ENCODE peak calls at places on chromosomes 3 and 15, in seven cellular contexts. One of them, this sample, is unnamed.

GRCh38 chr3:21297304-21297703 is 453.7 kb downstream of the ZNF385D start:
- DNase-seq in A549: no peak
- DNase-seq in lower lobe of right lung: no peak
- DNase-seq in NB4: no peak
- DNase-seq in K562: no peak
- DNase-seq in breast epithelium: no peak
- DNase-seq in ovary: no peak
- DNase-seq in this sample: no peak

GRCh38 chr3:63724987-63725386 is 72.5 kb downstream of the SNTN start:
- DNase-seq in A549: peak; percentile 1
- DNase-seq in lower lobe of right lung: no peak
- DNase-seq in NB4: no peak
- DNase-seq in K562: no peak
- DNase-seq in breast epithelium: no peak
- DNase-seq in ovary: no peak
- DNase-seq in this sample: no peak

GRCh38 chr15:31556494-31557150 is 230.0 kb downstream of the KLF13 start:
- DNase-seq in A549: no peak
- DNase-seq in lower lobe of right lung: no peak
- DNase-seq in NB4: no peak
- DNase-seq in K562: no peak
- DNase-seq in breast epithelium: no peak
- DNase-seq in ovary: no peak
- DNase-seq in this sample: no peak

GRCh38 chr3:129359102-129359461 is 69.4 kb downstream of the EFCAB12 start:
- DNase-seq in A549: peak; percentile 16
- DNase-seq in lower lobe of right lung: no peak
- DNase-seq in NB4: no peak
- DNase-seq in K562: no peak
- DNase-seq in breast epithelium: no peak
- DNase-seq in ovary: no peak
- DNase-seq in this sample: no peak

GRCh38 chr15:71709808-71710418 is 100.4 kb upstream of the NR2E3 start:
- DNase-seq in A549: no peak
- DNase-seq in lower lobe of right lung: no peak
- DNase-seq in NB4: no peak
- DNase-seq in K562: no peak
- DNase-seq in breast epithelium: no peak
- DNase-seq in ovary: no peak
- DNase-seq in this sample: no peak

GRCh38 chr3:141051641-141052569 is 758 bp downstream of the SPSB4 start:
- DNase-seq in A549: no peak
- DNase-seq in lower lobe of right lung: no peak
- DNase-seq in NB4: no peak
- DNase-seq in K562: no peak
- DNase-seq in breast epithelium: no peak
- DNase-seq in ovary: no peak
- DNase-seq in this sample: peak; percentile 54

GRCh38 chr3:65342084-65342683 is 654.4 kb upstream of the ADAMTS9 start:
- DNase-seq in A549: peak; percentile 20
- DNase-seq in lower lobe of right lung: peak; percentile 49
- DNase-seq in NB4: peak; percentile 53
- DNase-seq in K562: peak; percentile 75
- DNase-seq in breast epithelium: peak; percentile 55
- DNase-seq in ovary: no peak
- DNase-seq in this sample: peak; percentile 83

GRCh38 chr3:33664195-33664594 is 53.9 kb downstream of the CLASP2 start:
- DNase-seq in A549: no peak
- DNase-seq in lower lobe of right lung: no peak
- DNase-seq in NB4: peak; percentile 80
- DNase-seq in K562: peak; percentile 14
- DNase-seq in breast epithelium: no peak
- DNase-seq in ovary: no peak
- DNase-seq in this sample: no peak

GRCh38 chr3:50168388-50168787 is 13.3 kb downstream of the SEMA3F start:
- DNase-seq in A549: no peak
- DNase-seq in lower lobe of right lung: no peak
- DNase-seq in NB4: no peak
- DNase-seq in K562: no peak
- DNase-seq in breast epithelium: no peak
- DNase-seq in ovary: no peak
- DNase-seq in this sample: no peak

GRCh38 chr15:78836333-78836732 is 25.1 kb upstream of the ADAMTS7 start:
- DNase-seq in A549: no peak
- DNase-seq in lower lobe of right lung: no peak
- DNase-seq in NB4: no peak
- DNase-seq in K562: no peak
- DNase-seq in breast epithelium: no peak
- DNase-seq in ovary: no peak
- DNase-seq in this sample: no peak

GRCh38 chr15:66411190-66411589 is 24.5 kb downstream of the MAP2K1 start:
- DNase-seq in A549: no peak
- DNase-seq in lower lobe of right lung: no peak
- DNase-seq in NB4: peak; percentile 72
- DNase-seq in K562: no peak
- DNase-seq in breast epithelium: no peak
- DNase-seq in ovary: no peak
- DNase-seq in this sample: no peak

GRCh38 chr3:55718074-55718473 is 231.0 kb upstream of the WNT5A start:
- DNase-seq in A549: no peak
- DNase-seq in lower lobe of right lung: no peak
- DNase-seq in NB4: no peak
- DNase-seq in K562: no peak
- DNase-seq in breast epithelium: no peak
- DNase-seq in ovary: no peak
- DNase-seq in this sample: no peak

GRCh38 chr3:55718475-55718874 is 231.4 kb upstream of the WNT5A start:
- DNase-seq in A549: no peak
- DNase-seq in lower lobe of right lung: no peak
- DNase-seq in NB4: no peak
- DNase-seq in K562: no peak
- DNase-seq in breast epithelium: no peak
- DNase-seq in ovary: peak; percentile 29
- DNase-seq in this sample: no peak

GRCh38 chr3:55719508-55719907 is 232.4 kb upstream of the WNT5A start:
- DNase-seq in A549: no peak
- DNase-seq in lower lobe of right lung: no peak
- DNase-seq in NB4: no peak
- DNase-seq in K562: no peak
- DNase-seq in breast epithelium: no peak
- DNase-seq in ovary: no peak
- DNase-seq in this sample: no peak

GRCh38 chr3:55720614-55721013 is 233.5 kb upstream of the WNT5A start:
- DNase-seq in A549: peak; percentile 1
- DNase-seq in lower lobe of right lung: no peak
- DNase-seq in NB4: no peak
- DNase-seq in K562: no peak
- DNase-seq in breast epithelium: no peak
- DNase-seq in ovary: no peak
- DNase-seq in this sample: no peak

DNA sequence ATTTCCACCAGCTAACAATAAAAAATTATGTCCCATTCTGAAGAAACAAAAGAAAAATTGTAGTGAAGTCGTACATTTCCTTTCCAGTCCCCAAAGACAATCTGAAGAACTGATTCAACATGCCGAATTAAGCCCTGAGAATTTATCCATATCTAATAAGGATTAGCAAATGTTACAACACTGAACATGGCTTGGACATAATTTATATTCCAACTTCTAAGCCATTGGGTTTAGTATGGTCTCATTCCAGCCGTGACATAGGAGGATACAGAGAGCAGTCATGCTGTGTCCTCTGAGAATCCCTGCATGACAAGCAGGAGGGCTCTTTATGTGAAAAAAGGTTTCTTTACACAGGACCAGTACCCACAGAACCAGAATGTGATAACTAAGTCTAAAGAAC is 231.8 kb upstream of the WNT5A start:
- DNase-seq in A549: no peak
- DNase-seq in lower lobe of right lung: no peak
- DNase-seq in NB4: no peak
- DNase-seq in K562: no peak
- DNase-seq in breast epithelium: no peak
- DNase-seq in ovary: no peak
- DNase-seq in this sample: no peak
- H3K4me3 ChIP-seq in A549: no peak overlapping the region
- H3K4me3 ChIP-seq in lower lobe of right lung: no peak overlapping the region
- H3K4me3 ChIP-seq in NB4: no peak overlapping the region
- H3K4me3 ChIP-seq in K562: no peak overlapping the region
- H3K4me3 ChIP-seq in breast epithelium: no peak overlapping the region
- H3K4me3 ChIP-seq in ovary: no peak overlapping the region
- H3K4me3 ChIP-seq in this sample: no peak overlapping the region

GRCh38 chr15:43511012-43511885 is 6.2 kb upstream of the MAP1A start:
- DNase-seq in A549: peak; percentile 38
- DNase-seq in lower lobe of right lung: no peak
- DNase-seq in NB4: peak; percentile 66
- DNase-seq in K562: peak; percentile 74
- DNase-seq in breast epithelium: no peak
- DNase-seq in ovary: no peak
- DNase-seq in this sample: peak; percentile 56

GRCh38 chr15:43509923-43510229 is 7.5 kb upstream of the MAP1A start:
- DNase-seq in A549: no peak
- DNase-seq in lower lobe of right lung: no peak
- DNase-seq in NB4: no peak
- DNase-seq in K562: no peak
- DNase-seq in breast epithelium: no peak
- DNase-seq in ovary: no peak
- DNase-seq in this sample: no peak

GRCh38 chr15:43508421-43508820 is 9.0 kb upstream of the MAP1A start:
- DNase-seq in A549: no peak
- DNase-seq in lower lobe of right lung: no peak
- DNase-seq in NB4: no peak
- DNase-seq in K562: no peak
- DNase-seq in breast epithelium: no peak
- DNase-seq in ovary: no peak
- DNase-seq in this sample: no peak

GRCh38 chr15:43510230-43511011 is 7.0 kb upstream of the MAP1A start:
- DNase-seq in A549: peak; percentile 80
- DNase-seq in lower lobe of right lung: peak; percentile 99
- DNase-seq in NB4: peak; percentile 99
- DNase-seq in K562: peak; percentile 99
- DNase-seq in breast epithelium: peak; percentile 93
- DNase-seq in ovary: peak; percentile 100
- DNase-seq in this sample: peak; percentile 99

DNA sequence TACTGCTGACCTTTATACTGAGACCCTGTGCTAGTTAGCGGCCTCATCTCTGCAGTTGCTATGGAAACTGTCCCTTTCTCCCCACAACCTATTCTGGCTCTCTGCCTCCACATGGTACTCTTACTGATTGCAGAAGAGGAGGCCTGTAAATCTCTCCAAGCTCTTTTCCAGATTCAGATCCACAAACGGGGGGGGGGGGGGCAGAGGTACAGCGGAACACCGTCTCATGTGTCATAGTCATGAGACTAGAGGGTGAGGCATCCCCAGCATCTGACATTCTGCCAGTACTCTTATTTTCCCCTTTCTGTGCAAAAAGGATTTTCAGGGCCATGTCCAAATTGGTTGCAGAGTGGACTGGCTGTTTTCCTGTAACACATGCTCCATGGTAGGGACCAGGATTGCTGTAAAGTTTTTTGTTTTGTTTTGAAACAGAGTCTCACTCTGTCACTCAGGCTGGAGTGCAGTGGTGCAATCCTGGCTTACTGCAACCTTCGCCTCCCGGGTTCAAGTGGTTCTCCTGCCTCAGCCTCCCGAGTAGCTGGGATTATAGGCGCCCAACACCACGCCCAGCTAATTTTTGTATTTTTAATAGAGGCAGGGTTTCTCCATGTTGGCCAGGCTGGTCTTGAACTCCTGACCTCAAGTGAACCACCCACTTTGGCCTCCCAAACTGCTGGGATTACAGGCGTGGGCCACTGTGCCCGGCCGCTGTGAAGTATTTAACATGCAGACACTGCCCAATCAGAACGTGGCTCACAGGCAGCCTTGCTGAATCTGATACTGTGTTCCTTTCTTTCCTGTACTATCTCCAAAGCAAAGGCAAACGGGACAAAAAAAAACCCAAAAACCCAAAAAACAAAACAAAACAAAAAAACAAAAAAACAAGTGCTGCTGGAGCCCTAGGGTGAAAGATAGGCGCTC is 8.1 kb upstream of the MAP1A start:
- DNase-seq in A549: no peak
- DNase-seq in lower lobe of right lung: no peak
- DNase-seq in NB4: peak; percentile 45
- DNase-seq in K562: peak; percentile 57
- DNase-seq in breast epithelium: no peak
- DNase-seq in ovary: no peak
- DNase-seq in this sample: no peak
- H3K4me3 ChIP-seq in A549: peak overlapping the region; percentile 56
- H3K4me3 ChIP-seq in lower lobe of right lung: peak overlapping the region; percentile 70
- H3K4me3 ChIP-seq in NB4: peak overlapping the region; percentile 58
- H3K4me3 ChIP-seq in K562: peak overlapping the region; percentile 58
- H3K4me3 ChIP-seq in breast epithelium: peak overlapping the region; percentile 68
- H3K4me3 ChIP-seq in ovary: peak overlapping the region; percentile 60
- H3K4me3 ChIP-seq in this sample: peak overlapping the region; percentile 41

GRCh38 chr3:462851-463250 is 266.3 kb downstream of the CHL1 start:
- DNase-seq in A549: no peak
- DNase-seq in lower lobe of right lung: no peak
- DNase-seq in NB4: no peak
- DNase-seq in K562: no peak
- DNase-seq in breast epithelium: no peak
- DNase-seq in ovary: no peak
- DNase-seq in this sample: no peak
- H3K4me3 ChIP-seq in A549: no peak overlapping the region
- H3K4me3 ChIP-seq in lower lobe of right lung: no peak overlapping the region
- H3K4me3 ChIP-seq in NB4: no peak overlapping the region
- H3K4me3 ChIP-seq in K562: no peak overlapping the region
- H3K4me3 ChIP-seq in breast epithelium: no peak overlapping the region
- H3K4me3 ChIP-seq in ovary: no peak overlapping the region
- H3K4me3 ChIP-seq in this sample: no peak overlapping the region

GRCh38 chr3:183114779-183115178 is 15.5 kb upstream of the MCCC1 start:
- DNase-seq in A549: no peak
- DNase-seq in lower lobe of right lung: no peak
- DNase-seq in NB4: no peak
- DNase-seq in K562: no peak
- DNase-seq in breast epithelium: no peak
- DNase-seq in ovary: no peak
- DNase-seq in this sample: no peak
- H3K4me3 ChIP-seq in A549: no peak overlapping the region
- H3K4me3 ChIP-seq in lower lobe of right lung: no peak overlapping the region
- H3K4me3 ChIP-seq in NB4: no peak overlapping the region
- H3K4me3 ChIP-seq in K562: no peak overlapping the region
- H3K4me3 ChIP-seq in breast epithelium: no peak overlapping the region
- H3K4me3 ChIP-seq in ovary: no peak overlapping the region
- H3K4me3 ChIP-seq in this sample: no peak overlapping the region

GRCh38 chr3:100317928-100318327 is 16.6 kb upstream of the NIT2 start:
- DNase-seq in A549: no peak
- DNase-seq in lower lobe of right lung: no peak
- DNase-seq in NB4: no peak
- DNase-seq in K562: no peak
- DNase-seq in breast epithelium: no peak
- DNase-seq in ovary: no peak
- DNase-seq in this sample: no peak
- H3K4me3 ChIP-seq in A549: no peak overlapping the region
- H3K4me3 ChIP-seq in lower lobe of right lung: no peak overlapping the region
- H3K4me3 ChIP-seq in NB4: no peak overlapping the region
- H3K4me3 ChIP-seq in K562: no peak overlapping the region
- H3K4me3 ChIP-seq in breast epithelium: no peak overlapping the region
- H3K4me3 ChIP-seq in ovary: no peak overlapping the region
- H3K4me3 ChIP-seq in this sample: no peak overlapping the region

This sample was measured in HAP-1.